ENCODE peak calls at places on chromosome 16, in six cellular contexts. O, R, U, G, A and K are unnamed samples.

GRCh38 chr16:82562183-82562677 is 64.5 kb upstream of the CDH13 start:
- DNase-seq in U (no peak), G (no peak), O (no peak), R (no peak), A (no peak), K (no peak)

GRCh38 chr16:28180660-28181556 is 30.9 kb downstream of the XPO6 start:
- DNase-seq in O (no peak), U (no peak), G (peak), R (no peak), A (peak), K (peak)

GRCh38 chr16:54152362-54153239 is 134.0 kb downstream of the IRX3 start:
- DNase-seq in A (no peak), R (no peak), O (peak), G (no peak), U (no peak), K (no peak)

GRCh38 chr16:77835111-77835510 is 46.7 kb downstream of the VAT1L start:
- DNase-seq in R (no peak), G (no peak), O (no peak), A (no peak), U (no peak), K (no peak)

GRCh38 chr16:89562027-89562599 is 1.6 kb downstream of the RPL13 start:
- DNase-seq in O (no peak), R (no peak), A (no peak), U (no peak), G (no peak), K (peak)

GRCh38 chr16:58882292-58882691 is 148.2 kb upstream of the GOT2 start:
- DNase-seq in A (no peak), G (no peak), U (no peak), O (no peak), R (no peak), K (no peak)

GRCh38 chr16:68644715-68645493 is at the start of gene CDH3:
- DNase-seq in G (no peak), U (no peak), R (no peak), O (peak), A (peak), K (no peak)

GRCh38 chr16:25966172-25967097 is 274.7 kb downstream of the HS3ST4 start:
- DNase-seq in O (no peak), G (no peak), R (no peak), U (no peak), A (no peak), K (no peak)

GRCh38 chr16:20676867-20677266 is 20.6 kb downstream of the ACSM1 start:
- DNase-seq in A (no peak), O (no peak), U (no peak), G (no peak), R (no peak), K (no peak)
- TF ChIP-seq CTCF in A (no peak), O (peak), U (no peak), G (no peak), R (no peak), K (no peak)

GRCh38 chr16:51813609-51814008 is 662.5 kb upstream of the SALL1 start:
- DNase-seq in R (no peak), U (no peak), G (no peak), O (peak), A (no peak), K (no peak)
- TF ChIP-seq CTCF in R (no peak), U (no peak), G (no peak), O (peak), A (peak), K (peak)

GRCh38 chr16:70529051-70529777 is 5.6 kb downstream of the SF3B3 start:
- DNase-seq in A (peak), O (no peak), R (no peak), G (peak), U (no peak), K (peak)
- TF ChIP-seq CTCF in A (peak), O (peak), R (peak), G (peak), U (no peak), K (peak)

GRCh38 chr16:3305109-3306068 is at the start of the genes TIGD7 and ZNF75A:
- DNase-seq in O (peak), A (peak), G (peak), U (no peak), R (peak), K (peak)
- TF ChIP-seq CTCF in O (peak), A (no peak), G (no peak), U (no peak), R (peak), K (no peak)

DNA sequence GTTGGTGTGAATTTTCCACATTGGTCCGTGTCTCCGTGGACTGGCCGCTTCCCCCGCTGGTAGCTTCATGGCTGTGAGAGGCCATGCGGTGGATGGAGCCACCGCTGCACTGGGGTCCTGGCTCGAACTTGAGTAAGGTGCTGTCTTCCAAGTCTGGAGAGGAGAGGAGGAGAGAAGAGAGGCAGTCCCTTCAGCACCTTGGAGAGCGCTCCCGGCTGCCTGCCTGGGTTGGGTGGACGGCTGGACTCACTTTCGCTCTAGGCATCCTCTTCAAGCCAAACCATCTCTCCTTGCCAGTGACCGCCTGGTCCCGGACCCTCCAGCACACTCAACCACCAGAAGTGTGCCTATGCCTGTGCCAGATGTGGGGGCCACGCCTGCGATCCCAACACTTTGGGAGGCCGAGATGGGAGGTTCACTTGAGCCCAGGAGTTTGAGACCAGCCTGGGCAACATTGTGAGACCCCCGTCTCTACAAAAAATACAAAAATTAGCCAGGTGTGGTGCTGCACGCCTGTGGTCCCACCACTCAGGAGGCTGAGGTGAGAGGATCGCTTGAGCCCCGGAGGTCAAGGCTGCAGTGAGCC is 6.2 kb downstream of the JPH3 start:
- DNase-seq in R (peak), A (peak), G (peak), U (peak), O (peak), K (peak)
- TF ChIP-seq CTCF in R (no peak), A (no peak), G (no peak), U (no peak), O (no peak), K (no peak)

DNA sequence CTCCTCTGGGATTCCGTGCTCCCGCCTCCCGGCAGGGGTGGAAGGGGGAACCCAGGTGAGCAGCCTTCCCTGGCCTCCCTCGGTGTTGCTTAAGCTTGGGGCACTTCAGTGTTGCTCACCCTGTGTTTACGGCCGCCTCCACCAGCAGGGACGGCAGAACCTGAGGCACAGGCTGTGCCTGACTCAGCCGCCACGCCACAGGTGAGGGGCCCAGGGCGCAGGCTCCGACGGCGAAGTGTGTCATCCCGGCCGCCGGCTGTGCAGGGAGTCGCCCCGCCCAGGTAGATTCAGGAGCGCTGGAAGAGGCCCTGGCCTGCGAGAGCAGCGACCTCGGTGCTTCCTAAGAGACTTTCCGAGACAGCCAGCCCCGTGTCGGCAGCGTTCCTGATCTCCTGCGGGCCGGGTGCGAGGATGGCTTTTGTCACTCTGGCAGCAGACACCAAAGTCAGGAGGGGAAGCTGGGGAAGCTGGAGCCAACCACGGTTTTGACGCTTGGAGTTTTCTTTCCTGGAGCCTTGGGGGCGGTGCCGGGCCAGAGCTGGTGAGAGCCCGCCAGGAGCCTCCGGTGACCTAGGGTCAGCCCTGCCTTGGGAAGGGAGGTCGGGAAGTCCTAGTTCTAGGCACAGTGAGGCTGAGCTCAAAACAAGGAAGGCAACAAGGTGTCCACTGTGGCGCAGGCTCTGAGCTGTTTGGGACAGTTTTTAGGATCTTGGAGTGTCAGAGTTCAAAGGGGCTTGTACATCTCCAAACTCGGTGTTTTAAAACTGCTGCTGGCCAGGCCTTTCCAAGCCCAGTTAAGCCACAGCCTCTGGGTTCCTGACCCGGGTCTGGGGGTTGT is 2.1 kb downstream of the GSE1 start:
- DNase-seq in G (no peak), R (no peak), O (peak), A (no peak), U (no peak), K (no peak)
- TF ChIP-seq CTCF in G (no peak), R (no peak), O (no peak), A (no peak), U (no peak), K (no peak)

GRCh38 chr16:31142109-31143035 is 6.8 kb upstream of the PRSS8 start:
- DNase-seq in R (peak), O (peak), U (peak), A (peak), G (peak), K (peak)
- TF ChIP-seq CTCF in R (peak), O (peak), U (peak), A (peak), G (peak), K (peak)

GRCh38 chr16:70018254-70018653 is 67.1 kb downstream of the CLEC18A start:
- DNase-seq in O (peak), G (peak), R (no peak), U (no peak), A (peak), K (peak)
- TF ChIP-seq CTCF in O (peak), G (peak), R (no peak), U (no peak), A (no peak), K (peak)

GRCh38 chr16:67229906-67230808 is 3.2 kb downstream of the TMEM208 start:
- DNase-seq in A (no peak), G (no peak), U (no peak), R (no peak), O (no peak), K (no peak)

GRCh38 chr16:67227567-67227921 is 614 bp downstream of the TMEM208 start:
- DNase-seq in G (no peak), A (no peak), R (no peak), O (no peak), U (no peak), K (no peak)

GRCh38 chr16:67228034-67228785 is 1.3 kb downstream of the TMEM208 start:
- DNase-seq in A (no peak), O (no peak), R (no peak), U (no peak), G (no peak), K (no peak)

GRCh38 chr16:67226804-67227566 is at the start of gene TMEM208:
- DNase-seq in R (peak), A (peak), O (peak), U (peak), G (peak), K (peak)

GRCh38 chr16:67228905-67229304 is 2.0 kb downstream of the TMEM208 start:
- DNase-seq in A (no peak), O (no peak), U (no peak), R (no peak), G (no peak), K (no peak)
- TF ChIP-seq CTCF in A (no peak), O (no peak), U (no peak), R (no peak), G (no peak), K (no peak)

DNA sequence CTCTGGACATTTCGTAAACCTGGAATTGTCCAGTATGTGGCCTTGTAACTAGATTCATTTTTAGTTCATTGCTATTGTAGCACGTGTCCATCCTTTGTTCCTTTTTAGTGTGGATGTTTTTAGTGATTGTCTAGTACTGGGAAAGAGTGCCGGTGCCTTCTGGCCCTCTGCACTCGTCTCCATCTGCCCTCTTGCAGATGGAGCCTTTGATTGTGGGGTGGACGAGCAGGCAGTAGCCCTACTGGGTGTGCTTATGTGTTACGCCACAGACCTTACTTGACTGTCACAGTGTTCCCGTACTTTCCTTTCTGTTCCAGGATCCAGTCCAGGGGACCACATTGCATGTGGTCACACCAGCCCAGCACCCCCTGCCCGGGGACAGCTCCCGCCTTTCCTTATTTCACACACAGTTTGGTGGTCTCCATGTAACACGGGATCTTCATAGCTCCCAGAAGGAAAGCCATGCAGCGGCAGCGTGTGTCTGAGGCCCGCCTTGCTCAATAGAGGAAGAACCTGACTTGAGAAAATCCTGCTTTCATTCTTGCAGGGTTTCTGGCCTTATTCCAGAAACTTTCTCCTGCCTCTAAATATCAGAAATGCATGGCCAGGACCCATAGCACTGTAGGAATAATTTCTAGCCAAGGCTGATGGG is 8.9 kb downstream of the KIAA0513 start:
- DNase-seq in A (peak), R (no peak), G (no peak), O (no peak), U (no peak), K (peak)
- TF ChIP-seq CTCF in A (no peak), R (no peak), G (no peak), O (no peak), U (no peak), K (no peak)